ENCODE peak calls at places on chromosomes 11 and 22, in five cellular contexts. I is pancreas; X is mucosa of descending colon; P is effector memory CD4-positive, alpha-beta T cell; N is transverse colon. M is an unnamed sample. For H3K9me3, the result is how much of the 10 kb centered on the place peaks cover.

GRCh38 chr11:63915961-63916836 is 765 bp downstream of the RCOR2 start:
- DNase-seq in I (peak), X (peak), P (no peak), N (peak), M (no peak)

GRCh38 chr11:11805228-11805627 is 36.5 kb upstream of the USP47 start:
- DNase-seq in I (no peak), X (no peak), P (no peak), N (no peak), M (no peak)

GRCh38 chr11:102318469-102318868 is 1.2 kb downstream of the BIRC3 start:
- DNase-seq in I (no peak), X (no peak), P (peak), N (peak), M (peak)

GRCh38 chr11:46414466-46414796 is 22.9 kb upstream of the CHRM4 start:
- DNase-seq in I (no peak), X (no peak), P (no peak), N (no peak), M (no peak)

GRCh38 chr11:46073632-46074031 is 47.6 kb downstream of the PHF21A start:
- DNase-seq in I (no peak), X (no peak), P (no peak), N (no peak), M (no peak)

GRCh38 chr22:34841321-34841901 is 224.5 kb upstream of the ISX start:
- DNase-seq in I (no peak), X (no peak), P (no peak), N (no peak), M (no peak)

GRCh38 chr11:86358720-86359119 is 16.0 kb upstream of the CCDC81 start:
- DNase-seq in I (no peak), X (no peak), P (no peak), N (no peak), M (no peak)

GRCh38 chr11:86991341-86991740 is 36.1 kb upstream of the FZD4 start:
- DNase-seq in I (no peak), X (no peak), P (no peak), N (no peak), M (no peak)

GRCh38 chr11:46332093-46332567 is 15.1 kb upstream of the DGKZ start:
- DNase-seq in I (no peak), X (no peak), P (no peak), N (no peak), M (no peak)

GRCh38 chr11:12099132-12099873 is 11.1 kb upstream of the MICAL2 start:
- DNase-seq in I (no peak), X (no peak), P (no peak), N (no peak), M (no peak)

GRCh38 chr22:29695129-29695926 is 24.5 kb upstream of the CABP7 start:
- DNase-seq in I (no peak), X (no peak), P (no peak), N (no peak), M (no peak)

GRCh38 chr11:76806608-76807205 is 23.6 kb downstream of the TSKU start:
- DNase-seq in I (no peak), X (no peak), P (no peak), N (no peak), M (no peak)

GRCh38 chr11:21475276-21475675 is 717.6 kb upstream of the ANO5 start:
- DNase-seq in I (no peak), X (no peak), P (no peak), N (no peak), M (no peak)

GRCh38 chr22:18066181-18066859 is 11.5 kb upstream of the PEX26 start:
- DNase-seq in I (no peak), X (no peak), P (no peak), N (peak), M (no peak)

GRCh38 chr11:39628311-39628710 is 1831.1 kb downstream of the LRRC4C start:
- DNase-seq in I (no peak), X (no peak), P (no peak), N (no peak), M (no peak)

GRCh38 chr11:119352857-119353260 is 6.4 kb upstream of the MFRP start:
- DNase-seq in I (peak), X (peak), P (no peak), N (no peak), M (no peak)

GRCh38 chr11:45641961-45642360 is 23.5 kb downstream of the CHST1 start:
- DNase-seq in I (no peak), X (no peak), P (no peak), N (no peak), M (no peak)

GRCh38 chr11:97336064-97336463 is 946.3 kb downstream of the JRKL start:
- DNase-seq in I (no peak), X (no peak), P (no peak), N (no peak), M (no peak)

GRCh38 chr11:66509131-66509561 is 1.3 kb upstream of the BBS1 start:
- DNase-seq in I (no peak), X (no peak), P (no peak), N (no peak), M (no peak)

GRCh38 chr11:111557425-111558111 is 17.0 kb downstream of the LAYN start:
- DNase-seq in I (no peak), X (no peak), P (no peak), N (no peak), M (no peak)

GRCh38 chr11:104073950-104074349 is 37.5 kb downstream of the DDI1 start:
- DNase-seq in I (no peak), X (no peak), P (no peak), N (no peak), M (no peak)

GRCh38 chr11:47864910-47865309 is 16.8 kb upstream of the NUP160 start:
- DNase-seq in I (no peak), X (no peak), P (no peak), N (no peak), M (no peak)
- H3K9me3 ChIP-seq in I (under half), X (under half), P (under half), N (under half), M (under half)

GRCh38 chr22:37287550-37287951 is 5.2 kb downstream of the CYTH4 start:
- DNase-seq in I (no peak), X (no peak), P (no peak), N (no peak), M (no peak)
- H3K9me3 ChIP-seq in I (under half), X (under half), P (under half), N (under half), M (under half)

GRCh38 chr22:30989473-30989872 is 20.4 kb downstream of the TUG1 start:
- DNase-seq in I (no peak), X (no peak), P (no peak), N (no peak), M (no peak)
- H3K9me3 ChIP-seq in I (under half), X (under half), P (under half), N (under half), M (under half)

DNA sequence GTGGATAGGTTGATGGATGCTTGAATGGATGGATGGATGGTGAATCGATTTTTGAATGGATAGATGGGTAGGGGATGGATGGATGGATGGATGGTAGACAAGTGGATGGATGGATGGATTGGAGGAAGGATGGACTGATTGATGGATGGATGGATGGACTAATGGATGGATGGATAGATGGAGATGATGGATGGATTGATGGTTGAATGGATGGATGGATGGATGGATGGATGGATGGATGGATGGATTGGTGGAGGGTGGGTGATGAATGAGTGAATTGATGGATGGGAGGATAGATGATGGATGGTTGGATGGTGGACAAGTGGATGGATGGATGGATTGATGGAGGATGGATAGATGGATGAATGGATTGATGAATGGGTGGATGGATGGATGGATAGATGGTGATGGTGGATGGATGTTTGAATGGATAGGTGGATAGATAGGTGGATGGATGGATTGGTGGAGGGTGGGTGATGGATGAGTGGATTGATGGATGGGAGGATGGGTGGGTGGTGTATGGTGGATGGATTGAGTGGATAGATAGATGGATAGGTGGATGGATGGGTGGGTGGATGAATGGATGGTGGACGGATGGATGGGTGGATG is 1140.9 kb downstream of the BRD1 start:
- DNase-seq in I (no peak), X (no peak), P (no peak), N (no peak), M (no peak)
- H3K9me3 ChIP-seq in I (under half), X (under half), P (under half), N (under half), M (under half)

DNA sequence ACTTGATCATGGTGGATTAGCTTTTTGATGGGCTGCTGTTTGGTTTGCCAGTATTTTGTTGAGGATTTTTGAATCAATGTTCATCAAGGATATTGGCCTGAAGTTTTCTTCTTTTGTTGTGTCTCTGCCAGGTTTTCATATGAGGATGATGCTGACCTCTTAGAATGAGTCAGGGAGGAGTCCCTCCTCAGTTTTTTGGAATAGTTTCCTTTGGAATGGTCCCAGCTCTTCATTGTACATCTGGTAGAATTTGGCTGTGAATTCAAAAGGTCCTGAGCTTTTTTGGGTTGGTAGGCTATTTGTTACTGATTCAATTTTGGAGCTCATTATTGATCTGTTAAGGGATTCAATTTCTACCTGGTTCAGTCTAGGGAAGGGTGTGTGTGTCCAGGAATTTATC is 78.1 kb downstream of the CTSC start:
- DNase-seq in I (no peak), X (no peak), P (no peak), N (no peak), M (no peak)
- H3K9me3 ChIP-seq in I (under half), X (under half), P (under half), N (under half), M (under half)

GRCh38 chr11:99419991-99420390 is 399.2 kb downstream of the CNTN5 start:
- DNase-seq in I (no peak), X (no peak), P (no peak), N (no peak), M (no peak)
- H3K9me3 ChIP-seq in I (under half), X (under half), P (under half), N (under half), M (under half)

GRCh38 chr22:30982501-30982900 is 13.4 kb downstream of the TUG1 start:
- DNase-seq in I (no peak), X (no peak), P (no peak), N (no peak), M (no peak)
- H3K9me3 ChIP-seq in I (under half), X (under half), P (half or more), N (under half), M (under half)

GRCh38 chr22:47716890-47717615 is 954.6 kb downstream of the TBC1D22A start:
- DNase-seq in I (no peak), X (no peak), P (no peak), N (no peak), M (no peak)

GRCh38 chr22:47715866-47716578 is 953.6 kb downstream of the TBC1D22A start:
- DNase-seq in I (no peak), X (no peak), P (no peak), N (no peak), M (no peak)

GRCh38 chr22:47718337-47718736 is 955.9 kb downstream of the TBC1D22A start:
- DNase-seq in I (no peak), X (no peak), P (no peak), N (no peak), M (no peak)

GRCh38 chr22:47710135-47710534 is 947.7 kb downstream of the TBC1D22A start:
- DNase-seq in I (no peak), X (no peak), P (no peak), N (no peak), M (no peak)

GRCh38 chr22:47713880-47714452 is 951.5 kb downstream of the TBC1D22A start:
- DNase-seq in I (no peak), X (no peak), P (no peak), N (no peak), M (no peak)
- H3K9me3 ChIP-seq in I (under half), X (under half), P (under half), N (under half), M (under half)

DNA sequence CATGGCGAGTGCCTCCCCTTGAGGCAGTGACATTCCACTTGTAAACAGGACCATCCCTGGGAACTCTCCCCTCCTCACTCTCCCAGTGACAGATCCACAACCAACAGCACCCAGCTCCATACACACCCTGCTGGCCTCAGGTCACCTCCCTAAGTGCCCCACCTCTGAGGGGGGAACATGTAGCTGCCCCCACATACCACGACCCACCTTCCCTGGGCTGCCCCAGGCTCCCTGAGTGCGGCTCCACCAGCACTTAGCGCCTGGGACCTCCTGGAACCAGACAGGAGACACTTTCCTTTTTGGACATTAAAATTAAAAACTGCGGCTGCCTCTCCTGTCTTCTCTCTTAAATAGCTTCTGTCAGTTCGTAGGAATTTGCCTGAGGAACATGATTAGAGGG is 1140.1 kb downstream of the BRD1 start:
- DNase-seq in I (no peak), X (no peak), P (no peak), N (no peak), M (no peak)
- H3K9me3 ChIP-seq in I (under half), X (under half), P (under half), N (under half), M (under half)

DNA sequence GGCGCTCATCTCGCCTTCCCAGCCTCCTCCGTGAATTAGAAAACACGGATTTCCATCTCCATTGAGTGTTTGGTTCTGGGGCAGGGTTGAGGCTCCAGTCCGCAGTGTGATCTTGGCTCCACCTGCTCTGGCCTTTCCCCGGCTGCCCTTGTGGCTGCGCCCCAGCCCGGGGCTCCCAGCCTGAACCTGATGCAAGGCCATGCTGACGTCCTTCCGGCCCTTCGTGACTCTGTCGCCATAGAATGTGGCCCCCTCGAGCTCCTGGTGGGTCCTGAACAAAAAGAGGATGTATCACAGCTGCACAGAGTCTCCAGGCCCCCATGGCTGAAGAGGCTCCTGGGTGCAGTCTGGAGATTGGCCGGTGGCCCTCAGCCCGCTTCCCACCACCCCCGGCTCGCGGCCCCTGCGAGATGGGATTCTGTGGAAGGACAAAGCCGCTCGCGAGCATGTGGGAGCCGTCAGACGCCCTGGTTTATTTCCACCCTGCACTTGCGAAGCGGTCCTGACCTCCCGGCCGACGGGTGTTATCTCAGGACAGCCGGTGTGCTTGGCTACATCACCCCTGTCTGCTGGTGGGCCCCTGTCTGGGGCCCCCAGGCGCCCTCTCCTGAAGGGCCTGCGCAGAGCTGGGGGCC is 1214.0 kb downstream of the BRD1 start:
- DNase-seq in I (no peak), X (no peak), P (no peak), N (no peak), M (no peak)
- H3K9me3 ChIP-seq in I (under half), X (under half), P (under half), N (under half), M (under half)

M was measured in T-helper 17 cell.